ENCODE peak calls at places on chromosomes 11 and 22, in five cellular contexts. G is MM.1S, T is PC-3, W is HCT116, N is neural progenitor cell. A is an unnamed sample.

GRCh38 chr11:130188047-130188446 is 28.5 kb downstream of the ST14 start:
- DNase-seq in N (no peak), T (no peak), G (no peak), W (no peak), A (no peak)

GRCh38 chr11:129320485-129320884 is 55.2 kb upstream of the BARX2 start:
- DNase-seq in W (no peak), G (no peak), T (peak), N (no peak), A (peak)

GRCh38 chr11:119344291-119345010 is 2.1 kb downstream of the MFRP start:
- DNase-seq in T (no peak), N (no peak), G (no peak), W (no peak), A (peak)

GRCh38 chr22:26536056-26536761 is 23.9 kb upstream of the TFIP11 start:
- DNase-seq in N (no peak), G (no peak), W (no peak), T (peak), A (no peak)

GRCh38 chr22:22784249-22785039 is 103.2 kb upstream of the IGLL5 start:
- DNase-seq in W (no peak), N (no peak), T (no peak), G (no peak), A (no peak)

GRCh38 chr11:47788181-47788580 is 21.0 kb upstream of the FNBP4 start:
- DNase-seq in G (no peak), W (no peak), T (no peak), N (no peak), A (no peak)

GRCh38 chr22:35140879-35141745 is 75.2 kb downstream of the ISX start:
- DNase-seq in N (peak), G (no peak), W (no peak), T (peak), A (peak)

GRCh38 chr11:1279674-1280055 is 29.8 kb downstream of the TOLLIP start:
- DNase-seq in G (no peak), N (no peak), T (no peak), W (no peak), A (no peak)

GRCh38 chr22:39240841-39241631 is 3.7 kb downstream of the PDGFB start:
- DNase-seq in T (peak), W (peak), N (peak), G (peak), A (peak)

GRCh38 chr11:117318738-117319137 is 2.7 kb upstream of the BACE1 start:
- DNase-seq in T (no peak), N (no peak), W (no peak), G (no peak), A (no peak)

DNA sequence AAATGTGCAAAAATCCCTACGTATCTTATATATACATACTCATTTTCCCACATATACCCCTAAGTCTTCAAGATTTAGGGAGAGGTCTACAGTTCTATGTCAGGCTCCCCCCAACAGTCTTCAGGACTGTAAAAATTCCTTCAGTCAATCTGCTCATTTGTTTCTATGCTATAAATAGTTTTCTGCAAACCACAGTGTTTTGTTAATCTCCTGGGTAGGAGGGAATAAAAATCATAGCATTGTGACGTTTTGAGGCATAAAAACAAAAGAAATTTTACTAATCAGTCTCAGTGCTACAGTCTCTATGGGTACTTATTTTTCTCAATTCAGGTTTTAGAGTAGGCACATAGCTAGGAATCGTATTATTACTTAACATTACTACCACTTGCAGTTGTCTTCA is 552.8 kb upstream of the LRRC4C start:
- DNase-seq in N (no peak), G (no peak), T (no peak), W (no peak), A (no peak)
- H3K9ac ChIP-seq in N (no peak), G (no peak), T (no peak), W (no peak), A (no peak)

GRCh38 chr11:36451681-36452080 is 58.4 kb downstream of the TRAF6 start:
- DNase-seq in G (no peak), N (no peak), W (no peak), T (no peak), A (no peak)

GRCh38 chr11:36452987-36453386 is 57.1 kb downstream of the TRAF6 start:
- DNase-seq in N (no peak), T (peak), W (no peak), G (no peak), A (no peak)

GRCh38 chr11:36453678-36454077 is 56.4 kb downstream of the TRAF6 start:
- DNase-seq in W (no peak), G (no peak), T (peak), N (no peak), A (peak)

GRCh38 chr11:36451045-36451444 is 59.0 kb downstream of the TRAF6 start:
- DNase-seq in T (no peak), N (no peak), G (no peak), W (no peak), A (no peak)

GRCh38 chr11:36452231-36452630 is 57.8 kb downstream of the TRAF6 start:
- DNase-seq in T (no peak), W (no peak), N (no peak), G (no peak), A (peak)
- TF ChIP-seq EZH2phosphoT487 in T (no peak), W (no peak), N (no peak), G (no peak), A (no peak)

GRCh38 chr22:17944205-17944725 is 80.1 kb downstream of the MICAL3 start:
- DNase-seq in N (peak), W (no peak), G (no peak), T (no peak), A (no peak)
- H3K9ac ChIP-seq in N (no peak), W (no peak), G (no peak), T (no peak), A (no peak)

GRCh38 chr11:66857234-66857926 is 516 bp downstream of the LRFN4 start:
- DNase-seq in N (peak), T (no peak), G (no peak), W (no peak), A (peak)
- TF ChIP-seq EZH2phosphoT487 in N (no peak), T (no peak), G (no peak), W (no peak), A (no peak)

GRCh38 chr11:60845338-60845737 is 3.4 kb downstream of the CCDC86 start:
- DNase-seq in T (no peak), N (no peak), W (no peak), G (no peak), A (no peak)

GRCh38 chr11:60848714-60849151 is 6.8 kb downstream of the CCDC86 start:
- DNase-seq in G (no peak), N (no peak), T (no peak), W (no peak), A (no peak)

GRCh38 chr11:60847281-60847680 is 5.4 kb downstream of the CCDC86 start:
- DNase-seq in W (no peak), G (no peak), T (no peak), N (no peak), A (no peak)

GRCh38 chr11:60849641-60850520 is 5.9 kb downstream of the PTGDR2 start:
- DNase-seq in N (no peak), W (no peak), T (no peak), G (no peak), A (no peak)

GRCh38 chr11:60847906-60848305 is 6.0 kb downstream of the CCDC86 start:
- DNase-seq in T (no peak), N (no peak), W (no peak), G (no peak), A (no peak)
- H3K9ac ChIP-seq in T (no peak), N (no peak), W (no peak), G (no peak), A (no peak)